ENCODE peak calls at places on chromosomes 11 and 22, in eight cellular contexts. M, Y, H, T, O, J, N and C are unnamed samples.

GRCh38 chr11:113577356-113578163 is 102.4 kb upstream of the DRD2 start:
- DNase-seq in O (no peak), N (no peak), M (no peak), Y (no peak), H (no peak), J (no peak), T (no peak), C (no peak)

GRCh38 chr22:24996420-24996952 is 44.0 kb downstream of the KIAA1671 start:
- DNase-seq in Y (no peak), H (no peak), J (peak), M (no peak), T (peak), N (no peak), O (no peak), C (peak)

GRCh38 chr11:26231252-26231661 is 100.7 kb upstream of the ANO3 start:
- DNase-seq in T (no peak), J (no peak), M (no peak), Y (no peak), H (no peak), N (no peak), O (no peak), C (no peak)

GRCh38 chr11:26696330-26696729 is 25.5 kb downstream of the SLC5A12 start:
- DNase-seq in H (no peak), M (no peak), J (no peak), N (no peak), Y (no peak), T (no peak), O (no peak), C (no peak)

GRCh38 chr11:73140213-73141030 is 1.7 kb downstream of the FCHSD2 start:
- DNase-seq in Y (no peak), O (peak), T (no peak), J (peak), M (no peak), H (no peak), N (peak), C (peak)

GRCh38 chr11:15947681-15948648 is 408.4 kb downstream of the SOX6 start:
- DNase-seq in Y (no peak), J (no peak), O (no peak), N (no peak), T (no peak), H (no peak), M (no peak), C (no peak)

GRCh38 chr11:119338946-119339580 is 1.6 kb downstream of the C1QTNF5 start:
- DNase-seq in M (no peak), Y (no peak), O (no peak), N (no peak), T (no peak), J (no peak), H (peak), C (no peak)

GRCh38 chr11:57156928-57157327 is 24.8 kb upstream of the LRRC55 start:
- DNase-seq in H (no peak), O (no peak), M (no peak), N (no peak), Y (no peak), J (no peak), T (no peak), C (no peak)

DNA sequence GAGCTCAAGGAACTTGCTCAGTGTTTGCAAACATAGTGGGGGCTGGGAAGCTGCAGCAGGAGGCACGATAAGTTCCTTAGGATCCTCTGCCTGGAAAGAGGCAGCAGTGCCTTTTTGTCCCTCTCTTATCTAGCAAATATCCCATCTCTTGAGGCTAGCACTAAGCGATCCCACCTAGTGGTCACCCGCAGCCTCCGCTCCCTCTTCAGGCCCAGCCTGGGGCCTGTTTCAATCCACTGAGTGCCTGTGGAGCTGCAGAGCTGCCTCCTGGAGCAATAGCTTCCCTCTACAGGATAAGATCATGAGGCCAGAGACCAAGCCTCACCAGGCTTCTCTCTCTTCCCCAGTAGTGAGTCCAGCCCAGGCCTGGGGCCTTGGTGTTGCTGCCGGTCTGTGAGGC is 65.8 kb downstream of the SLC22A12 start:
- DNase-seq in J (no peak), O (no peak), T (no peak), N (no peak), M (no peak), Y (no peak), H (no peak), C (no peak)
- TF ChIP-seq CTCF in J (no peak), O (no peak), T (no peak), N (no peak), M (no peak), Y (no peak), H (no peak), C (peak)

DNA sequence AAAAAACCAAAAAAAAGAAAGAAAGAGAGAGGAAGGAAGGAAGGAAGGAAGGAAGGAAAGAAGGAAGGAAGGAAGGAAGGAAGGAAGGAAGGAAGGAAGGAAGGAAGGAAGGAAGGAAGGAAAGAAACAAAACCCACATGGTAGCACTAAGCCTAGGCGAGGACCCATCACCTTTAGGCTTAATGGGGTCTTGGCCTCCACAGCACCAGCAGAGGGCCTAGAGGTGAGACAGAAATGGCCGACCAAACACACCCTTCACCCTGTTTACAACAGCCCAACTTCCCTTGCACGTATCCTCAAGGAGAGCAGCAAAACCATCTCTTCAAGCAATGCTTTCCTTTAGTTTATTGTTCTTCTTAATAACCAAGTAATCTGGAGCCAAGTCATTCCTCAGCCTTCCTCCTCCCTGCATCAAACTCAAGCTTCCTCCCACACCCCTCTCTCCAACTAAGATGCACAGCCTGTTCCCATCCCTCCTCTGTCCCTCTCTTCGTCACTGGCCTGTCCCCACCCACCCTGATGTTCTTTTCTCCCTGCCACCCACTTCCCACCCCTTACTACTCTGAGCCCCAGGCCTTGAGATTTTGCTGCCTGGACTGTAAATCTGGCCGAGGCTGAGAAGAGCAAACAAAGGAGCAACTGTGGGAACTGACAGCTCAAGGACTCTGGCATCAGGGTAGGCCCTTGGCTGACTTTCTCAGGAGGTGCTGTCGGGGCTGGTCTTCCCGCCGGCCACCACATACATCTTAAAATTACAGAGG is 26.0 kb downstream of the POU2AF1 start:
- DNase-seq in O (no peak), T (peak), N (no peak), Y (no peak), J (no peak), H (no peak), M (no peak), C (no peak)
- TF ChIP-seq CTCF in O (no peak), T (no peak), N (no peak), Y (no peak), J (no peak), H (no peak), M (no peak), C (no peak)

DNA sequence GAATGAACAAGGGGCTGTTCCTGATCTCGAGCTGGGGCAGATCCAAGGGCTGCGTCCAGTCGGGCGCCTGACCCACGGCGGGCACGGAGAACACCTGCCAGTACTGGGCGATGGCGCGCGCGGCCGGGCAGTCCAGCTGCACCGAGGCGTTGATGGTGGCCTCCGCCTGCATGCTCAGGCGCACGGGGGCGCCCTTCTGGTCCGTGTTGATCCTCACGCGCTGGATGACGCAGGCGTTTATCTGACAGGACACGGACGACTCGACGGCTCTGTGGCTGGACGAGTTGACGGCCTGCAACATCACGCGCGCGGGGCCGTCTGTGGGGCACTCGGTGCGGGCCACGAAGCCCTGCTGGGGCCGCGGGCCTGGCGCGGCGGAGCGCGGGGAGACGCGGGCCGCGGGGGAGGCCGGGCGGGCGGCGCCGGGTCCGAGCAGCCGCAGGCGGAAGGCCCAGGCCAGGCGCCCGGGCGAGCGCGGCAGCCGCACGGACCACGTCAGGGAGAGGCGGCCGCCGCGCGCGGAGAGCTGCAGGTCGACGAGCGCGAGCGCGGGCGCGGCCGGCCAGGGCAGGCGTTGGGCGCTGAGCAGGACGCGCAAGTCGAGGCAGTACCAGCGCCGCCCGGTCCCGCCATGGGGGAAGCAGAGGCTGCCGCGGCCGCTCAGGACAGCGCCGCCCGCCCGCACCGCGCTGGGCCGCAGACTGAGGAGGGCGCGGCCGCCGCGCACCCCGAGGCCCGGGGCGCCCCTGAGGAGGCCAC is 515 bp downstream of the PKDREJ start:
- DNase-seq in N (peak), M (no peak), Y (peak), J (no peak), T (no peak), H (peak), O (peak), C (peak)
- TF ChIP-seq CTCF in N (peak), M (peak), Y (peak), J (no peak), T (peak), H (peak), O (peak), C (peak)

DNA sequence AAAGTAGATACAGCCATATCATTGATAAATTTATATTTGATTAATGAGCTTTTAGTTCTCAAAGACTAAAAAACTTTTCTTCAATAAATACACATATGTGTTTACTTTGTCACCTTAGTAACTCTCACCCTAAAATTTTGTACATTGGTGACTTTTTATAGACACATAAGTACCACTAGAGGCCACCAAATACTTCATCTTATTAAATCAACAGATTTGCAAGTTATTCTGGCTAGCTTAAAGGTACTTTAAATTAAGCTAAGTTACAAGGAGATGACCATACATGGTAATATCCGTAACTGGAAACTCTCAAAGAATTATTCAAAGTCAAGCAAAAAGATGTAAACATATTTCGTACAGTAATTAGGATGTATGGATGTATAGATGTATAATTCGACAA is 112.2 kb downstream of the SBF2 start:
- DNase-seq in O (no peak), H (no peak), N (no peak), J (peak), Y (no peak), M (no peak), T (no peak), C (no peak)
- TF ChIP-seq CTCF in O (no peak), H (peak), N (no peak), J (peak), Y (no peak), M (peak), T (peak), C (peak)

DNA sequence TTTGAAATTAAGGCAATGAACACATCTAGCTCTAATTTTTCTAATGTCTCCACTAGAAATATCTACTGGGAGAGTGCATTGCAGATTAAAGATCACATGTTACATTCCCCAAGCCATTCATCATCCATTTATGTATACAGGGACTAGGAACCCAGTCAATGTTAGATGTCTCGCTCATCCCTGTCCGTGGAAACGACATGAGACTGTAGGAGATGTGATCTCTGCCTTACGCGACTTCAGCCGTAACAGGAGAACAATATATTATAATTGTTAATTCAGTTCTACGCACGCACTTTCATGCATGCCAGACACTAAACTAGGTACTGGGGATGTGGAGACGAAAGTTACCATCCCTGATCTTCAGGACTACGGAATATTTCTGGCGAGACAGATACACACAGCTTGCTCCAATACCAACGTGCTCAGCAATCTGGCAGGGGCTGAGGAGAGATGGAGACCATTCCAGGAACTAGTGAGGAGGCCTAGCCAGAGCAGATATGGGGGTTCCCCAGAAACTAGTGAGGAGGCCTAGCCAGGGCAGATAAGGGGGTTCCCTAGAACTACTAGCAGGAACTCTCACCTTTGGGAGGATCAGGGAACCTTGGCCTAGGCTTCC is 705 bp downstream of the DCPS start:
- DNase-seq in T (no peak), N (no peak), O (no peak), M (no peak), Y (no peak), H (no peak), J (no peak), C (no peak)
- TF ChIP-seq CTCF in T (no peak), N (no peak), O (no peak), M (no peak), Y (no peak), H (no peak), J (no peak), C (no peak)

GRCh38 chr11:65180877-65181568 is 705 bp upstream of the CAPN1 start:
- DNase-seq in H (peak), O (peak), Y (no peak), M (no peak), J (peak), T (peak), N (peak), C (peak)
- TF ChIP-seq CTCF in H (peak), O (peak), Y (peak), M (peak), J (peak), T (peak), N (peak), C (peak)

DNA sequence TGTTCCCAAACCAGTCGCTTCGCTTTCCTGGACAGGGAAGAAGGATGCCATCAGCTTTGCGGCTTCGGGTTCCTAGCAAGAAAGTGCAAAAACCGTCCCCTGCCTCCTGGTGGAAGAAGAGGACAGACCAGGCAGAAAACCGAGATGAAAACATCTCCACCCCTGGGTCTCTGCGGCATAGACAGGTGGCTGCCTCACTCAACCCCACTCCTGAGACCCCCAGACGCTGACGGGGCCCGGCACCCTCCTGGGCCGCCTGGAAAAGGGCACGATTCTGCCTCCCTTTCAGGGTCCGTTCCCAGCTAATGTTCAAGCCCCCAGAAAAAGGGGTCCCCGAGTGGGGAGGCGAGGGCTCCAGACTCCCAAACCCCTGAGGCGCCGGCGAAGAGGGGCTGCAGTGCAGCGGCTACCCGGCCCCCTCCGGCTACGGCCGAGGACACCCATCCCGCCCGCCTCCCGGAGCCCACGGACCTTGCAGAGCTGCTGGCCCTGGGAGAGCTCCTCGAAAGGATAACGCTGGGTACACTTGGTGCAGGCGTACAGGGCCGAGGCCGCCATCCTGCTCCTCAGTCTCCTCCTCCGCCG is 569 bp downstream of the FAM76B start:
- DNase-seq in J (peak), M (no peak), O (peak), H (no peak), T (peak), Y (no peak), N (no peak), C (peak)
- TF ChIP-seq CTCF in J (no peak), M (no peak), O (peak), H (no peak), T (no peak), Y (no peak), N (no peak), C (peak)